ENCODE peak calls at places on chromosome 22, in nine cellular contexts. V, C, P, B, R, Y, E, H and M are unnamed samples.

GRCh38 chr22:39240841-39241631 is 3.7 kb downstream of the PDGFB start:
- DNase-seq in V (no peak), C (no peak), P (no peak), B (no peak), R (no peak), Y (peak; percentile 74), E (no peak), H (no peak), M (peak; percentile 47)

GRCh38 chr22:26610072-26610958 is 7.5 kb downstream of the CRYBB1 start:
- DNase-seq in V (peak; percentile 58), C (peak; percentile 33), P (peak; percentile 21), B (no peak), R (peak; percentile 74), Y (peak; percentile 69), E (no peak), H (no peak), M (peak; percentile 86)

GRCh38 chr22:44277404-44278135 is 35.2 kb downstream of the SHISAL1 start:
- DNase-seq in V (no peak), C (no peak), P (no peak), B (no peak), R (no peak), Y (no peak), E (no peak), H (no peak), M (no peak)

GRCh38 chr22:22424210-22424800 is 84.2 kb downstream of the ZNF280B start:
- DNase-seq in V (no peak), C (no peak), P (no peak), B (peak; percentile 64), R (no peak), Y (no peak), E (no peak), H (no peak), M (no peak)

GRCh38 chr22:35467788-35468187 is 67.8 kb downstream of the MCM5 start:
- DNase-seq in V (no peak), C (no peak), P (peak; percentile 80), B (peak; percentile 72), R (no peak), Y (no peak), E (no peak), H (no peak), M (no peak)

GRCh38 chr22:39026509-39027150 is 5.7 kb downstream of the APOBEC3D start:
- DNase-seq in V (no peak), C (no peak), P (no peak), B (no peak), R (no peak), Y (no peak), E (no peak), H (no peak), M (no peak)

GRCh38 chr22:40727607-40728325 is 48.5 kb downstream of the MCHR1 start:
- DNase-seq in V (no peak), C (no peak), P (no peak), B (no peak), R (no peak), Y (no peak), E (no peak), H (no peak), M (no peak)

GRCh38 chr22:50206599-50206998 is 5.8 kb downstream of the SELENOO start:
- DNase-seq in V (peak; percentile 64), C (no peak), P (no peak), B (peak; percentile 84), R (no peak), Y (no peak), E (no peak), H (no peak), M (no peak)

GRCh38 chr22:19657252-19658056 is 56.8 kb upstream of the SEPTIN5 start:
- DNase-seq in V (no peak), C (no peak), P (no peak), B (no peak), R (no peak), Y (no peak), E (no peak), H (no peak), M (no peak)

GRCh38 chr22:48753381-48753730 is 1074.3 kb downstream of the BRD1 start:
- DNase-seq in V (no peak), C (no peak), P (no peak), B (no peak), R (no peak), Y (no peak), E (no peak), H (no peak), M (no peak)

GRCh38 chr22:23122992-23123803 is 18.6 kb downstream of the RSPH14 start:
- DNase-seq in V (no peak), C (no peak), P (no peak), B (no peak), R (no peak), Y (no peak), E (no peak), H (no peak), M (no peak)

GRCh38 chr22:43263645-43264514 is 76.9 kb upstream of the TTLL12 start:
- DNase-seq in V (peak; percentile 96), C (peak; percentile 69), P (no peak), B (no peak), R (peak; percentile 91), Y (peak; percentile 93), E (peak; percentile 69), H (peak; percentile 72), M (peak; percentile 45)

GRCh38 chr22:37056246-37056645 is 4.7 kb downstream of the KCTD17 start:
- DNase-seq in V (no peak), C (no peak), P (no peak), B (no peak), R (no peak), Y (no peak), E (no peak), H (no peak), M (no peak)

GRCh38 chr22:23068832-23069385 is 1.4 kb upstream of the GNAZ start:
- DNase-seq in V (no peak), C (no peak), P (no peak), B (peak; percentile 12), R (no peak), Y (no peak), E (no peak), H (no peak), M (no peak)

GRCh38 chr22:49964493-49965290 is 4.1 kb downstream of the PIM3 start:
- DNase-seq in V (no peak), C (no peak), P (no peak), B (peak; percentile 23), R (no peak), Y (peak; percentile 33), E (no peak), H (peak; percentile 8), M (no peak)

GRCh38 chr22:40232624-40233023 is 54.9 kb downstream of the TNRC6B start:
- DNase-seq in V (no peak), C (no peak), P (no peak), B (no peak), R (no peak), Y (no peak), E (no peak), H (no peak), M (no peak)

GRCh38 chr22:21991774-21992173 is 9.2 kb upstream of the TOP3B start:
- DNase-seq in V (no peak), C (no peak), P (no peak), B (no peak), R (no peak), Y (no peak), E (no peak), H (no peak), M (no peak)

GRCh38 chr22:36267896-36268485 is 15.1 kb downstream of the APOL1 start:
- DNase-seq in V (no peak), C (no peak), P (no peak), B (no peak), R (no peak), Y (no peak), E (no peak), H (no peak), M (no peak)

GRCh38 chr22:40161182-40161581 is 16.5 kb upstream of the TNRC6B start:
- DNase-seq in V (no peak), C (no peak), P (no peak), B (no peak), R (no peak), Y (no peak), E (no peak), H (no peak), M (no peak)

GRCh38 chr22:31836010-31836409 is 82.2 kb downstream of the DEPDC5 start:
- DNase-seq in V (no peak), C (no peak), P (no peak), B (no peak), R (no peak), Y (no peak), E (no peak), H (no peak), M (no peak)

GRCh38 chr22:44088976-44089570 is 65.0 kb downstream of the PARVB start:
- DNase-seq in V (no peak), C (no peak), P (peak; percentile 15), B (no peak), R (no peak), Y (no peak), E (no peak), H (no peak), M (no peak)

GRCh38 chr22:20741634-20742581 is 32.0 kb upstream of the SERPIND1 start:
- DNase-seq in V (peak; percentile 23), C (peak; percentile 27), P (no peak), B (no peak), R (no peak), Y (peak; percentile 60), E (peak; percentile 24), H (no peak), M (peak; percentile 19)

GRCh38 chr22:22167791-22168189 is 76.8 kb upstream of the VPREB1 start:
- DNase-seq in V (no peak), C (no peak), P (no peak), B (no peak), R (no peak), Y (no peak), E (no peak), H (no peak), M (no peak)

GRCh38 chr22:19868333-19868732 is 13.7 kb upstream of the GNB1L start:
- DNase-seq in V (no peak), C (no peak), P (no peak), B (peak; percentile 26), R (no peak), Y (no peak), E (no peak), H (no peak), M (no peak)

GRCh38 chr22:19902245-19902699 is 39.3 kb upstream of the COMT start:
- DNase-seq in V (no peak), C (no peak), P (no peak), B (peak; percentile 26), R (no peak), Y (no peak), E (no peak), H (no peak), M (no peak)

GRCh38 chr22:20080445-20080775 is 369 bp downstream of the DGCR8 start:
- DNase-seq in V (peak; percentile 66), C (peak; percentile 61), P (peak; percentile 63), B (peak; percentile 52), R (no peak), Y (peak; percentile 84), E (peak; percentile 36), H (peak; percentile 64), M (no peak)

GRCh38 chr22:18978506-18978905 is 42.4 kb upstream of the PRODH start:
- DNase-seq in V (no peak), C (no peak), P (no peak), B (no peak), R (no peak), Y (no peak), E (no peak), H (no peak), M (no peak)

GRCh38 chr22:39349967-39350802 is at the start of gene SYNGR1:
- DNase-seq in V (no peak), C (no peak), P (peak; percentile 49), B (no peak), R (no peak), Y (peak; percentile 14), E (no peak), H (no peak), M (no peak)